ENCODE peak calls at places on chromosomes 13 and 19, in six cellular contexts. Y, H, U, O, L and B are unnamed samples.

GRCh38 chr19:12666305-12667048 is at the start of the genes MAN2B1 and WDR83:
- DNase-seq in H (peak; percentile 96), L (peak; percentile 81), O (peak; percentile 98), U (peak; percentile 67), Y (peak; percentile 66), B (peak; percentile 96)

GRCh38 chr13:39587939-39588338 is 15.1 kb downstream of the LHFPL6 start:
- DNase-seq in H (no peak), Y (no peak), O (no peak), L (no peak), U (no peak), B (peak; percentile 3)

GRCh38 chr19:19447536-19448237 is 42.2 kb downstream of the GATAD2A start:
- DNase-seq in U (no peak), Y (no peak), L (no peak), O (no peak), H (no peak), B (peak; percentile 41)

GRCh38 chr19:12783226-12783848 is 7.9 kb upstream of the JUNB start:
- DNase-seq in O (no peak), H (no peak), L (no peak), Y (no peak), U (no peak), B (no peak)

GRCh38 chr19:48619692-48620565 is 623 bp downstream of the SPHK2 start:
- DNase-seq in L (no peak), O (no peak), Y (no peak), H (no peak), U (no peak), B (no peak)

GRCh38 chr13:88507909-88508308 is 836.7 kb downstream of the SLITRK5 start:
- DNase-seq in Y (no peak), L (no peak), H (no peak), O (no peak), U (no peak), B (no peak)

GRCh38 chr19:14683439-14683838 is 6.4 kb upstream of the ZNF333 start:
- DNase-seq in H (no peak), U (no peak), Y (no peak), O (no peak), L (no peak), B (no peak)

GRCh38 chr13:105442941-105443340 is 1092.5 kb downstream of the EFNB2 start:
- DNase-seq in L (no peak), H (no peak), Y (no peak), U (peak; percentile 12), O (no peak), B (no peak)

GRCh38 chr13:32587014-32587773 is 942 bp downstream of the PDS5B start:
- DNase-seq in H (peak; percentile 65), O (peak; percentile 86), U (peak; percentile 59), Y (peak; percentile 76), L (peak; percentile 66), B (peak; percentile 86)

GRCh38 chr19:16825312-16826168 is 3.7 kb upstream of the SIN3B start:
- DNase-seq in H (no peak), O (peak; percentile 33), Y (peak; percentile 81), U (peak; percentile 73), L (peak; percentile 53), B (no peak)

GRCh38 chr13:110663491-110663890 is 42.4 kb downstream of the CARS2 start:
- DNase-seq in L (no peak), H (no peak), O (no peak), Y (no peak), U (no peak), B (no peak)

GRCh38 chr19:29548483-29549085 is 22.8 kb downstream of the VSTM2B start:
- DNase-seq in U (no peak), O (no peak), Y (no peak), L (peak; percentile 9), H (no peak), B (peak; percentile 6)

GRCh38 chr13:101305981-101306411 is 110.3 kb downstream of the NALCN start:
- DNase-seq in O (peak; percentile 6), H (no peak), Y (no peak), L (no peak), U (no peak), B (no peak)

GRCh38 chr13:20924758-20925394 is 22.3 kb upstream of the XPO4 start:
- DNase-seq in O (peak; percentile 59), U (peak; percentile 93), Y (peak; percentile 75), L (peak; percentile 81), H (peak; percentile 26), B (no peak)

GRCh38 chr19:21022996-21023395 is 2.5 kb downstream of the ZNF430 start:
- DNase-seq in O (no peak), L (no peak), H (peak; percentile 3), U (no peak), Y (no peak), B (peak; percentile 27)

GRCh38 chr19:18436651-18437478 is 1.1 kb downstream of the ISYNA1 start:
- DNase-seq in O (peak; percentile 95), U (peak; percentile 60), H (peak; percentile 95), Y (peak; percentile 91), L (peak; percentile 75), B (peak; percentile 89)

GRCh38 chr13:27125357-27126282 is 46.0 kb downstream of the USP12 start:
- DNase-seq in O (no peak), H (peak; percentile 67), Y (no peak), L (no peak), U (no peak), B (peak; percentile 27)

GRCh38 chr19:10766049-10766623 is 48.3 kb downstream of the DNM2 start:
- DNase-seq in H (no peak), L (peak; percentile 73), U (no peak), Y (no peak), O (no peak), B (no peak)

GRCh38 chr13:74825170-74825948 is 656.6 kb downstream of the TBC1D4 start:
- DNase-seq in O (no peak), H (no peak), Y (no peak), L (no peak), U (no peak), B (no peak)

GRCh38 chr19:2136796-2137195 is 14.6 kb downstream of the AP3D1 start:
- DNase-seq in Y (no peak), H (no peak), U (no peak), O (no peak), L (no peak), B (peak; percentile 81)

GRCh38 chr13:106110241-106110855 is 425.1 kb downstream of the EFNB2 start:
- DNase-seq in L (no peak), Y (no peak), O (no peak), U (no peak), H (no peak), B (no peak)

GRCh38 chr13:26867451-26868067 is 107.0 kb upstream of the GPR12 start:
- DNase-seq in Y (no peak), O (no peak), H (peak; percentile 30), L (no peak), U (no peak), B (no peak)

GRCh38 chr13:40503026-40503425 is 163.4 kb downstream of the FOXO1 start:
- DNase-seq in L (no peak), H (no peak), O (no peak), U (no peak), Y (no peak), B (no peak)

GRCh38 chr13:21825801-21826200 is 154.9 kb downstream of the FGF9 start:
- DNase-seq in H (no peak), L (no peak), U (no peak), O (no peak), Y (no peak), B (no peak)

GRCh38 chr13:56501750-56502149 is 639.0 kb upstream of the PRR20A start:
- DNase-seq in H (no peak), L (no peak), Y (no peak), O (no peak), U (no peak), B (no peak)

GRCh38 chr13:67230243-67230773 is at the start of gene PCDH9:
- DNase-seq in Y (peak; percentile 91), H (peak; percentile 90), O (peak; percentile 96), U (peak; percentile 96), L (peak; percentile 95), B (peak; percentile 98)

GRCh38 chr13:91078093-91078679 is 269.3 kb upstream of the MIR17HG start:
- DNase-seq in U (no peak), Y (no peak), L (no peak), O (peak; percentile 27), H (no peak), B (no peak)

GRCh38 chr13:39729161-39729560 is 73.7 kb downstream of the COG6 start:
- DNase-seq in O (no peak), L (no peak), U (no peak), Y (no peak), H (no peak), B (no peak)

GRCh38 chr13:112587359-112587766 is 590 bp downstream of the TUBGCP3 start:
- DNase-seq in U (peak; percentile 62), L (peak; percentile 82), Y (peak; percentile 93), O (peak; percentile 95), H (peak; percentile 90), B (peak; percentile 95)

GRCh38 chr13:112588490-112589297 is 741 bp upstream of the TUBGCP3 start:
- DNase-seq in Y (no peak), L (no peak), U (no peak), H (no peak), O (no peak), B (no peak)

GRCh38 chr13:112586334-112586733 is 1.6 kb downstream of the TUBGCP3 start:
- DNase-seq in L (no peak), Y (no peak), H (peak; percentile 9), U (no peak), O (no peak), B (no peak)

GRCh38 chr13:112583592-112584277 is 4.2 kb downstream of the TUBGCP3 start:
- DNase-seq in Y (no peak), O (no peak), H (peak; percentile 38), L (no peak), U (peak; percentile 64), B (no peak)

GRCh38 chr13:112587767-112588489 is at the start of gene TUBGCP3:
- DNase-seq in L (peak; percentile 87), O (peak; percentile 97), U (peak; percentile 59), H (peak; percentile 85), Y (peak; percentile 80), B (peak; percentile 97)
- TF ChIP-seq EP300 in L (no peak), O (peak; percentile 30), U (peak; percentile 85), H (peak; percentile 19), Y (no peak), B (no peak)

DNA sequence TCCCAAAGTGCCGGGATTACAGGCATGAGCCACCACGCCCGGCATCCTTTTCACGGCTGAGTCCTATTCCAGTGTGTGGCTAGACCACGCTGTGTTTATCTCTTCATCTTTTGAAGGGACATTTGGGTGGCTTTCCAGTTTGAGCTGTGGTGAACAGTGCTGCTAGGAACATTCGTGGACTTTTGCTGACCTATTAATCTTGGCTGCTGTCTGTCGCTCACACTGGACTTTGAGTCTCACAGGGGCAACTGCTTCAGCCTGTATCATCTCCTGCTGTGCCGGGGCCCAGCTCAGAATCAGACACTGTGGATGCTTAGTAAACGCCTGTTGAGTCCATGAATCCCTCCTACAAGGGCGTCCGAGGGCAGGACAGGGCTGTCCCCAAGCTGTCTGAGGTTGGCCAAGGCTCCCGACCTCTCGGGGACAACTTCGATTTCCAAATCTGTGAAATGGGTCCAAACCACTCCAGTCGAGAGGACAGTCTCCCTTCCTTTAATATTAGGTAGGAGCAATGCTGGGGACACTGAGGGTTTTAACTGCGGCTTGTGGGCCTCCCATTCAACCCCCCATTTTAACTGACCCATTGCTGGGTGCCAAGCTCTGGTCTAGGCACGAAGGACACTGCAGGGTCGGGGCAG is 48.4 kb downstream of the SMIM24 start:
- DNase-seq in H (no peak), U (no peak), O (no peak), Y (no peak), L (no peak), B (no peak)
- H3K27ac ChIP-seq in H (no peak overlapping the region), U (peak overlapping the region; percentile 11), O (no peak overlapping the region), Y (no peak overlapping the region), L (peak overlapping the region; percentile 90), B (peak overlapping the region; percentile 92)

GRCh38 chr19:45469132-45469834 is 1.5 kb downstream of the FOSB start:
- DNase-seq in Y (peak; percentile 89), O (peak; percentile 92), L (peak; percentile 95), H (peak; percentile 97), U (peak; percentile 94), B (peak; percentile 95)
- TF ChIP-seq EP300 in Y (peak; percentile 92), O (no peak), L (peak; percentile 95), H (no peak), U (peak; percentile 90), B (no peak)

GRCh38 chr13:54945978-54946377 is 1917.4 kb downstream of the OLFM4 start:
- DNase-seq in L (no peak), H (no peak), U (no peak), Y (no peak), O (no peak), B (no peak)
- H3K27ac ChIP-seq in L (no peak overlapping the region), H (no peak overlapping the region), U (no peak overlapping the region), Y (no peak overlapping the region), O (no peak overlapping the region), B (no peak overlapping the region)